ENCODE peak calls at places on chromosomes 13 and 19, in five cellular contexts. C is HepG2, K is K562, H is GM12878, U is HCT116. W is an unnamed sample.
A peak's percentile ranks its signal among the peaks of the same experiment; 100 is the strongest.

GRCh38 chr13:112825071-112825470 is 135.2 kb downstream of the ATP11A start:
- DNase-seq in C (no peak), U (no peak), K (no peak), H (no peak), W (no peak)

GRCh38 chr13:70723732-70724131 is 615.5 kb upstream of the KLHL1 start:
- DNase-seq in H (no peak), K (no peak), U (no peak), C (peak; percentile 5), W (peak; percentile 62)

GRCh38 chr19:4768934-4769777 is 22.4 kb upstream of the FEM1A start:
- DNase-seq in K (peak; percentile 90), H (no peak), C (peak; percentile 85), U (peak; percentile 67), W (peak; percentile 75)

GRCh38 chr13:30735025-30735967 is at the start of gene ALOX5AP:
- DNase-seq in C (no peak), K (no peak), U (no peak), H (peak; percentile 72), W (no peak)

GRCh38 chr13:50220938-50221337 is 205.7 kb downstream of the KCNRG start:
- DNase-seq in C (no peak), H (no peak), K (no peak), U (no peak), W (no peak)

GRCh38 chr13:40682449-40683240 is 16.2 kb upstream of the FOXO1 start:
- DNase-seq in C (no peak), U (no peak), H (no peak), K (no peak), W (peak; percentile 63)

GRCh38 chr13:98147521-98147920 is 4.6 kb downstream of the FARP1 start:
- DNase-seq in K (no peak), U (no peak), H (no peak), C (peak; percentile 77), W (no peak)

GRCh38 chr19:17718988-17719711 is at the start of gene MAP1S:
- DNase-seq in C (peak; percentile 45), H (no peak), U (no peak), K (peak; percentile 87), W (peak; percentile 46)

GRCh38 chr19:33473644-33474305 is 47.8 kb downstream of the PEPD start:
- DNase-seq in C (no peak), U (no peak), K (no peak), H (no peak), W (peak; percentile 89)

GRCh38 chr19:13103961-13104847 is 1.5 kb upstream of the LYL1 start:
- DNase-seq in U (no peak), H (no peak), C (no peak), K (peak; percentile 67), W (peak; percentile 94)

GRCh38 chr13:64154514-64154913 is 2738.9 kb upstream of the PCDH20 start:
- DNase-seq in U (peak; percentile 4), K (no peak), C (no peak), H (no peak), W (peak; percentile 69)

GRCh38 chr13:40660270-40660669 is 6.2 kb downstream of the FOXO1 start:
- DNase-seq in H (no peak), U (no peak), K (no peak), C (no peak), W (no peak)

GRCh38 chr13:73107970-73108369 is 49.2 kb downstream of the KLF5 start:
- DNase-seq in U (no peak), H (no peak), C (no peak), K (no peak), W (no peak)

GRCh38 chr13:32984857-32985626 is 31.2 kb upstream of the KL start:
- DNase-seq in H (no peak), C (no peak), K (no peak), U (no peak), W (no peak)

GRCh38 chr13:34201050-34201913 is 383.3 kb downstream of the RFC3 start:
- DNase-seq in C (peak; percentile 16), H (no peak), K (no peak), U (no peak), W (no peak)

GRCh38 chr19:16540948-16541347 is 1.3 kb downstream of the CHERP start:
- DNase-seq in H (no peak), K (peak; percentile 4), U (no peak), C (peak; percentile 35), W (no peak)

GRCh38 chr19:16541526-16542044 is 652 bp downstream of the CHERP start:
- DNase-seq in U (no peak), H (no peak), C (no peak), K (peak; percentile 14), W (peak; percentile 60)

GRCh38 chr19:16544468-16545231 is 2.4 kb upstream of the CHERP start:
- DNase-seq in U (no peak), C (no peak), H (no peak), K (no peak), W (no peak)

GRCh38 chr19:16542894-16543498 is 759 bp upstream of the CHERP start:
- DNase-seq in C (no peak), U (no peak), H (no peak), K (peak; percentile 26), W (no peak)

DNA sequence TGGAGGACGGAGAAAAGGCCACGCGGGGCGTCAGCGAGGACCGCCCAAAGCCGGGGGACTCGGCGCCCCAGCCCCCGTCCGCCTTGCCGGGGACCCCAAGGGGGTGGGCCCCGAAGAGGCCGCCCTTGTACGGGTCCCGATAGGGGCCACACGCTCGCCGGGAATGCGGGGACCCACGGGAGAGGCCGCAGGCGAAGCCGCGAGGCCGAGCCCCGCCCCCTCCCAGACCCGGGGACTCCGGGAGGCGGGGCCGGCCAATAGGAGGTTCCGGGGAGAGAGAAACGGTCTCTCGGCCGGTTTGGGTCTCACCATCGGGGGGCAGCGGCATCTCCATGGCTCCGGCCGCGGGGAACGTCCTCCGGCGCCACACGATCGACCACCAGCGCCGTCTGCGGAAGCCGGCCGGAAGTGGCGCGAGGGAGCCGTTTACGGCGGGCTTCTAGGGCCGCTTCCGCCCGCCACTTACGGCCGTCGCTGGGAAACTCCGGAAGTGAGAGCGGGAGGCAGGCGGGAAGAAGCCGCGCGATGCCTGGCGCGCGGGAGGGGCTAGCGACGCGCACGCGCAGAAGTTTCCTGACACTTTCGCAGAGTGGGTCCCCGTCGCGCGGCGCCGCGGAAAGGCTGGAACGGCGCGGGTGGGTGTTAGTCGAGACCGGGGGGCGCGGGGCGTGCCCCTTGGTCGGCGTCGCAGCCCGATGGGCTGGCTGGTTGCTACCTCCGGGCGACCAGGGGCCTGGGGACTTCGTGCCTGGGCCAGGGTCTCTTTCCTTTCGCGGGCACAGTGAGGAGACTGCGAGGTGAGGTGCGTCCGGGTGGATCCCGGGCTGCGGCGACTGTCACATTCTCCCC is at the start of gene CHERP:
- DNase-seq in U (peak; percentile 83), H (peak; percentile 72), K (peak; percentile 94), C (peak; percentile 87), W (peak; percentile 93)
- TF ChIP-seq POLR2A in U (peak; percentile 79), H (peak; percentile 93), K (peak; percentile 90), C (peak; percentile 76), W (peak; percentile 91)

GRCh38 chr13:59409211-59409610 is 754.5 kb downstream of the DIAPH3 start:
- DNase-seq in U (no peak), K (no peak), C (no peak), H (no peak), W (peak; percentile 62)
- TF ChIP-seq EZH2 in U (no peak), K (no peak), C (no peak), H (no peak), W (no peak)

GRCh38 chr13:51260154-51260553 is 38.0 kb downstream of the FAM124A start:
- DNase-seq in U (no peak), K (no peak), H (no peak), C (no peak), W (no peak)
- H3K4me1 ChIP-seq in U (no peaks in the 10 kb centered on the region), K (no peaks in the 10 kb centered on the region), H (no peaks in the 10 kb centered on the region), C (no peaks in the 10 kb centered on the region), W (no peaks in the 10 kb centered on the region)

GRCh38 chr19:1001538-1002166 is 1.4 kb downstream of the GRIN3B start:
- DNase-seq in H (no peak), C (no peak), U (no peak), K (peak; percentile 78), W (peak; percentile 37)
- TF ChIP-seq POLR2A in H (no peak), C (no peak), U (no peak), K (no peak), W (no peak)

W was measured in endothelial cell of umbilical vein.